ENCODE peak calls at places on chromosome X, in four cellular contexts. R, K, W and P are unnamed samples.

GRCh38 chrX:100512471-100512870 is 72.3 kb upstream of the TNMD start:
- DNase-seq in R (no peak), K (no peak), W (no peak), P (peak; percentile 15)

GRCh38 chrX:13485167-13485566 is 84.2 kb upstream of the EGFL6 start:
- DNase-seq in R (no peak), K (no peak), W (no peak), P (no peak)

GRCh38 chrX:7139202-7140081 is 8.1 kb upstream of the STS start:
- DNase-seq in R (no peak), K (no peak), W (no peak), P (no peak)

GRCh38 chrX:31132803-31133202 is 61.0 kb upstream of the FTHL17 start:
- DNase-seq in R (no peak), K (no peak), W (no peak), P (peak; percentile 28)

GRCh38 chrX:39017062-39017461 is 215.8 kb downstream of the MID1IP1 start:
- DNase-seq in R (no peak), K (no peak), W (no peak), P (no peak)

GRCh38 chrX:29488919-29489318 is 726.4 kb upstream of the MAGEB2 start:
- DNase-seq in R (no peak), K (no peak), W (no peak), P (no peak)

GRCh38 chrX:119809185-119809666 is 17.8 kb upstream of the RPL39 start:
- DNase-seq in R (no peak), K (no peak), W (no peak), P (no peak)

GRCh38 chrX:134932528-134933217 is 58.1 kb upstream of the SMIM10 start:
- DNase-seq in R (no peak), K (no peak), W (peak; percentile 54), P (no peak)

GRCh38 chrX:77431227-77431626 is 16.0 kb upstream of the FGF16 start:
- DNase-seq in R (no peak), K (no peak), W (no peak), P (no peak)